ENCODE peak calls at places on chromosomes 12 and 14, in ten cellular contexts. One of them, this sample, is unnamed.

GRCh38 chr12:102833687-102834435 is 83.2 kb downstream of the PAH start:
- DNase-seq in ovary: no peak
- DNase-seq in kidney: no peak
- DNase-seq in NT2/D1: peak
- DNase-seq in tibial artery: no peak
- DNase-seq in foreskin fibroblast: no peak
- DNase-seq in HCT116: no peak
- DNase-seq in mucosa of descending colon: no peak
- DNase-seq in sigmoid colon: no peak
- DNase-seq in IMR-90: no peak
- DNase-seq in this sample: no peak

GRCh38 chr14:36976571-36977023 is 195.8 kb downstream of the SLC25A21 start:
- DNase-seq in ovary: no peak
- DNase-seq in kidney: no peak
- DNase-seq in NT2/D1: no peak
- DNase-seq in tibial artery: no peak
- DNase-seq in foreskin fibroblast: no peak
- DNase-seq in HCT116: no peak
- DNase-seq in mucosa of descending colon: no peak
- DNase-seq in sigmoid colon: no peak
- DNase-seq in IMR-90: peak
- DNase-seq in this sample: no peak

GRCh38 chr14:90893028-90893427 is 76.8 kb upstream of the TTC7B start:
- DNase-seq in ovary: no peak
- DNase-seq in kidney: no peak
- DNase-seq in NT2/D1: no peak
- DNase-seq in tibial artery: no peak
- DNase-seq in foreskin fibroblast: no peak
- DNase-seq in HCT116: no peak
- DNase-seq in mucosa of descending colon: no peak
- DNase-seq in sigmoid colon: no peak
- DNase-seq in IMR-90: no peak
- DNase-seq in this sample: no peak

GRCh38 chr12:13194462-13195110 is 1.9 kb upstream of the EMP1 start:
- DNase-seq in ovary: no peak
- DNase-seq in kidney: no peak
- DNase-seq in NT2/D1: no peak
- DNase-seq in tibial artery: no peak
- DNase-seq in foreskin fibroblast: no peak
- DNase-seq in HCT116: no peak
- DNase-seq in mucosa of descending colon: peak
- DNase-seq in sigmoid colon: no peak
- DNase-seq in IMR-90: no peak
- DNase-seq in this sample: no peak

GRCh38 chr12:57717846-57718640 is 20.5 kb downstream of the AGAP2 start:
- DNase-seq in ovary: no peak
- DNase-seq in kidney: no peak
- DNase-seq in NT2/D1: no peak
- DNase-seq in tibial artery: no peak
- DNase-seq in foreskin fibroblast: no peak
- DNase-seq in HCT116: no peak
- DNase-seq in mucosa of descending colon: no peak
- DNase-seq in sigmoid colon: no peak
- DNase-seq in IMR-90: no peak
- DNase-seq in this sample: no peak

GRCh38 chr14:27528328-27528727 is 930.5 kb upstream of the NOVA1 start:
- DNase-seq in ovary: no peak
- DNase-seq in kidney: no peak
- DNase-seq in NT2/D1: no peak
- DNase-seq in tibial artery: no peak
- DNase-seq in foreskin fibroblast: no peak
- DNase-seq in HCT116: no peak
- DNase-seq in mucosa of descending colon: no peak
- DNase-seq in sigmoid colon: no peak
- DNase-seq in IMR-90: no peak
- DNase-seq in this sample: no peak

GRCh38 chr12:130703733-130704375 is 12.2 kb downstream of the RIMBP2 start:
- DNase-seq in ovary: no peak
- DNase-seq in kidney: no peak
- DNase-seq in NT2/D1: no peak
- DNase-seq in tibial artery: peak
- DNase-seq in foreskin fibroblast: no peak
- DNase-seq in HCT116: no peak
- DNase-seq in mucosa of descending colon: no peak
- DNase-seq in sigmoid colon: no peak
- DNase-seq in IMR-90: no peak
- DNase-seq in this sample: no peak

GRCh38 chr14:69208665-69209064 is 17.4 kb downstream of the EXD2 start:
- DNase-seq in ovary: no peak
- DNase-seq in kidney: no peak
- DNase-seq in NT2/D1: no peak
- DNase-seq in tibial artery: no peak
- DNase-seq in foreskin fibroblast: no peak
- DNase-seq in HCT116: no peak
- DNase-seq in mucosa of descending colon: no peak
- DNase-seq in sigmoid colon: no peak
- DNase-seq in IMR-90: no peak
- DNase-seq in this sample: no peak

GRCh38 chr12:105538880-105539279 is 208.4 kb downstream of the C12orf75 start:
- DNase-seq in ovary: no peak
- DNase-seq in kidney: no peak
- DNase-seq in NT2/D1: no peak
- DNase-seq in tibial artery: no peak
- DNase-seq in foreskin fibroblast: no peak
- DNase-seq in HCT116: no peak
- DNase-seq in mucosa of descending colon: no peak
- DNase-seq in sigmoid colon: no peak
- DNase-seq in IMR-90: peak
- DNase-seq in this sample: no peak

GRCh38 chr12:26870491-26871419 is 37.8 kb upstream of the ITPR2 start:
- DNase-seq in ovary: no peak
- DNase-seq in kidney: no peak
- DNase-seq in NT2/D1: no peak
- DNase-seq in tibial artery: no peak
- DNase-seq in foreskin fibroblast: peak
- DNase-seq in HCT116: peak
- DNase-seq in mucosa of descending colon: peak
- DNase-seq in sigmoid colon: peak
- DNase-seq in IMR-90: peak
- DNase-seq in this sample: peak

DNA sequence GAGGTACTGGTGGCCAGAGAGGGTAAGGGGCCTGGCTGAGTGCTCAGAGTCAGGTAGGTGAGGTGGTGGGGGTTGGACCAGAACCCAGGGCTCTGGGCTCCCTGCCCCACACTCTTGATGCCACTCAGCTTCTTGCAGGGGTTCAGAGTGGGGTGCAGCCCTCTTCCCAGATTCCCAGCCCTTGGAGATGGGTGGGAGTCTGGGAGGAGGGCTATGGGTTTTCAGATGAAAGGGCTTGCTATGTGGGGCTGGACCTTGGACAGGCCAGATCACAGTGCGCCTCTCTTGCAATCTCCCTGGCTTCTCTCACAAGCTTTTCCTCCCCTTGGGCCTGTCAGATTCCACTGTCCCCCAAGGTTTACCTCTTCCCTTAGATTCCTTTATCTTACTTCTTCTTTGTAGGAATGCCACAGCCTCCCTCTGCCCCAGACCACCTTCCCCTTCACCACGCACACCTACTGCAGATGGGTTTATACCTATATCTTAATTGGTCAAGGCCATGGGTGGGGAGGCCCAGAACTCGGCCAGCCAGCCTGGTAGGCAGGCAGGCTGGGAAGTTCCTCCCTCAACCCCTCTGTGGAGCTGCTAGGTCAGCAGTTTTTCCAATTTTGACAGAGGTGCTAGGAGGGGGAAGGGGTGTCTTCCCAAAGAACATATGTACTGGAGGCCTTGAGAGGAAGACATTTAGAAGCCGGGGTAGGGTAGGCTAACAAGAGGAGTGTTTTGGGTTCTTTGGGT is 1.3 kb downstream of the NYNRIN start:
- DNase-seq in ovary: no peak
- DNase-seq in kidney: no peak
- DNase-seq in NT2/D1: no peak
- DNase-seq in tibial artery: no peak
- DNase-seq in foreskin fibroblast: no peak
- DNase-seq in HCT116: no peak
- DNase-seq in mucosa of descending colon: no peak
- DNase-seq in sigmoid colon: peak
- DNase-seq in IMR-90: no peak
- DNase-seq in this sample: no peak
- H3K4me3 ChIP-seq in ovary: peak
- H3K4me3 ChIP-seq in kidney: no peak
- H3K4me3 ChIP-seq in NT2/D1: no peak
- H3K4me3 ChIP-seq in tibial artery: peak
- H3K4me3 ChIP-seq in foreskin fibroblast: peak
- H3K4me3 ChIP-seq in HCT116: no peak
- H3K4me3 ChIP-seq in mucosa of descending colon: no peak
- H3K4me3 ChIP-seq in sigmoid colon: peak
- H3K4me3 ChIP-seq in IMR-90: peak
- H3K4me3 ChIP-seq in this sample: no peak

GRCh38 chr14:94462219-94462551 is 9.6 kb upstream of the SERPINA11 start:
- DNase-seq in ovary: no peak
- DNase-seq in kidney: no peak
- DNase-seq in NT2/D1: no peak
- DNase-seq in tibial artery: no peak
- DNase-seq in foreskin fibroblast: no peak
- DNase-seq in HCT116: no peak
- DNase-seq in mucosa of descending colon: no peak
- DNase-seq in sigmoid colon: no peak
- DNase-seq in IMR-90: no peak
- DNase-seq in this sample: no peak
- H3K4me3 ChIP-seq in ovary: no peak
- H3K4me3 ChIP-seq in kidney: no peak
- H3K4me3 ChIP-seq in NT2/D1: no peak
- H3K4me3 ChIP-seq in tibial artery: no peak
- H3K4me3 ChIP-seq in foreskin fibroblast: no peak
- H3K4me3 ChIP-seq in HCT116: no peak
- H3K4me3 ChIP-seq in mucosa of descending colon: no peak
- H3K4me3 ChIP-seq in sigmoid colon: no peak
- H3K4me3 ChIP-seq in IMR-90: no peak
- H3K4me3 ChIP-seq in this sample: no peak

GRCh38 chr14:24215495-24216344 is at the start of gene MDP1:
- DNase-seq in ovary: peak
- DNase-seq in kidney: peak
- DNase-seq in NT2/D1: peak
- DNase-seq in tibial artery: peak
- DNase-seq in foreskin fibroblast: peak
- DNase-seq in HCT116: peak
- DNase-seq in mucosa of descending colon: peak
- DNase-seq in sigmoid colon: peak
- DNase-seq in IMR-90: peak
- DNase-seq in this sample: peak

GRCh38 chr14:24216345-24216699 is 456 bp upstream of the MDP1 start:
- DNase-seq in ovary: no peak
- DNase-seq in kidney: no peak
- DNase-seq in NT2/D1: no peak
- DNase-seq in tibial artery: no peak
- DNase-seq in foreskin fibroblast: no peak
- DNase-seq in HCT116: no peak
- DNase-seq in mucosa of descending colon: no peak
- DNase-seq in sigmoid colon: no peak
- DNase-seq in IMR-90: no peak
- DNase-seq in this sample: no peak

GRCh38 chr14:24211311-24211710 is 2.0 kb downstream of the CHMP4A start:
- DNase-seq in ovary: no peak
- DNase-seq in kidney: no peak
- DNase-seq in NT2/D1: no peak
- DNase-seq in tibial artery: peak
- DNase-seq in foreskin fibroblast: no peak
- DNase-seq in HCT116: no peak
- DNase-seq in mucosa of descending colon: no peak
- DNase-seq in sigmoid colon: peak
- DNase-seq in IMR-90: no peak
- DNase-seq in this sample: no peak

GRCh38 chr14:24213866-24214652 is 771 bp upstream of the CHMP4A start:
- DNase-seq in ovary: no peak
- DNase-seq in kidney: no peak
- DNase-seq in NT2/D1: no peak
- DNase-seq in tibial artery: peak
- DNase-seq in foreskin fibroblast: no peak
- DNase-seq in HCT116: no peak
- DNase-seq in mucosa of descending colon: no peak
- DNase-seq in sigmoid colon: peak
- DNase-seq in IMR-90: no peak
- DNase-seq in this sample: no peak

GRCh38 chr14:24212924-24213865 is at the start of gene CHMP4A:
- DNase-seq in ovary: peak
- DNase-seq in kidney: peak
- DNase-seq in NT2/D1: peak
- DNase-seq in tibial artery: peak
- DNase-seq in foreskin fibroblast: peak
- DNase-seq in HCT116: peak
- DNase-seq in mucosa of descending colon: peak
- DNase-seq in sigmoid colon: peak
- DNase-seq in IMR-90: peak
- DNase-seq in this sample: peak
- H3K4me3 ChIP-seq in ovary: peak
- H3K4me3 ChIP-seq in kidney: peak
- H3K4me3 ChIP-seq in NT2/D1: peak
- H3K4me3 ChIP-seq in tibial artery: peak
- H3K4me3 ChIP-seq in foreskin fibroblast: peak
- H3K4me3 ChIP-seq in HCT116: peak
- H3K4me3 ChIP-seq in mucosa of descending colon: peak
- H3K4me3 ChIP-seq in sigmoid colon: peak
- H3K4me3 ChIP-seq in IMR-90: peak
- H3K4me3 ChIP-seq in this sample: peak

GRCh38 chr12:905273-906076 is 44.0 kb downstream of the RAD52 start:
- DNase-seq in ovary: no peak
- DNase-seq in kidney: no peak
- DNase-seq in NT2/D1: no peak
- DNase-seq in tibial artery: no peak
- DNase-seq in foreskin fibroblast: no peak
- DNase-seq in HCT116: no peak
- DNase-seq in mucosa of descending colon: no peak
- DNase-seq in sigmoid colon: no peak
- DNase-seq in IMR-90: no peak
- DNase-seq in this sample: no peak

GRCh38 chr12:904010-904414 is 45.5 kb downstream of the RAD52 start:
- DNase-seq in ovary: no peak
- DNase-seq in kidney: no peak
- DNase-seq in NT2/D1: peak
- DNase-seq in tibial artery: no peak
- DNase-seq in foreskin fibroblast: no peak
- DNase-seq in HCT116: no peak
- DNase-seq in mucosa of descending colon: no peak
- DNase-seq in sigmoid colon: no peak
- DNase-seq in IMR-90: no peak
- DNase-seq in this sample: no peak

GRCh38 chr12:903055-903454 is 46.4 kb downstream of the RAD52 start:
- DNase-seq in ovary: no peak
- DNase-seq in kidney: no peak
- DNase-seq in NT2/D1: no peak
- DNase-seq in tibial artery: no peak
- DNase-seq in foreskin fibroblast: no peak
- DNase-seq in HCT116: no peak
- DNase-seq in mucosa of descending colon: no peak
- DNase-seq in sigmoid colon: no peak
- DNase-seq in IMR-90: no peak
- DNase-seq in this sample: no peak

GRCh38 chr12:902581-902980 is 46.9 kb downstream of the RAD52 start:
- DNase-seq in ovary: no peak
- DNase-seq in kidney: no peak
- DNase-seq in NT2/D1: no peak
- DNase-seq in tibial artery: no peak
- DNase-seq in foreskin fibroblast: no peak
- DNase-seq in HCT116: no peak
- DNase-seq in mucosa of descending colon: no peak
- DNase-seq in sigmoid colon: no peak
- DNase-seq in IMR-90: no peak
- DNase-seq in this sample: no peak

GRCh38 chr12:906077-906585 is 43.4 kb downstream of the RAD52 start:
- DNase-seq in ovary: no peak
- DNase-seq in kidney: no peak
- DNase-seq in NT2/D1: no peak
- DNase-seq in tibial artery: no peak
- DNase-seq in foreskin fibroblast: no peak
- DNase-seq in HCT116: no peak
- DNase-seq in mucosa of descending colon: no peak
- DNase-seq in sigmoid colon: no peak
- DNase-seq in IMR-90: no peak
- DNase-seq in this sample: no peak
- H3K4me3 ChIP-seq in ovary: no peak
- H3K4me3 ChIP-seq in kidney: no peak
- H3K4me3 ChIP-seq in NT2/D1: no peak
- H3K4me3 ChIP-seq in tibial artery: no peak
- H3K4me3 ChIP-seq in foreskin fibroblast: no peak
- H3K4me3 ChIP-seq in HCT116: no peak
- H3K4me3 ChIP-seq in mucosa of descending colon: no peak
- H3K4me3 ChIP-seq in sigmoid colon: no peak
- H3K4me3 ChIP-seq in IMR-90: no peak
- H3K4me3 ChIP-seq in this sample: no peak

This sample was measured in GM06990.